ENCODE peak calls at places on chromosomes 5 and 9, in seven cellular contexts. R, A, X, G, F, Y and D are unnamed samples.

GRCh38 chr9:135281661-135282000 is 194.2 kb downstream of the OLFM1 start:
- DNase-seq in G (no peak), R (no peak), F (no peak), X (peak), Y (no peak), A (no peak), D (no peak)

GRCh38 chr9:19102181-19102630 is 498 bp downstream of the HAUS6 start:
- DNase-seq in A (peak), F (no peak), R (peak), G (peak), Y (peak), X (no peak), D (peak)

GRCh38 chr9:27528278-27528885 is 1.2 kb downstream of the MOB3B start:
- DNase-seq in Y (peak), R (peak), F (peak), X (no peak), A (peak), G (peak), D (no peak)

GRCh38 chr5:115343855-115344254 is 47.4 kb upstream of the CCDC112 start:
- DNase-seq in G (no peak), A (no peak), X (no peak), R (peak), F (no peak), Y (peak), D (peak)

GRCh38 chr9:128124873-128125574 is 2.5 kb downstream of the PTGES2 start:
- DNase-seq in X (peak), R (peak), Y (no peak), F (peak), A (peak), G (no peak), D (peak)

GRCh38 chr5:178984145-178985072 is 10.7 kb downstream of the GRM6 start:
- DNase-seq in R (no peak), Y (no peak), F (no peak), X (no peak), G (no peak), A (no peak), D (no peak)

GRCh38 chr9:19967567-19968459 is 179.0 kb upstream of the SLC24A2 start:
- DNase-seq in A (peak), F (no peak), X (no peak), Y (no peak), G (no peak), R (peak), D (no peak)

GRCh38 chr5:3531320-3531986 is 64.2 kb upstream of the IRX1 start:
- DNase-seq in R (no peak), X (no peak), A (peak), Y (no peak), F (no peak), G (no peak), D (no peak)

GRCh38 chr5:109310315-109310714 is 99.5 kb downstream of the PJA2 start:
- DNase-seq in X (no peak), Y (no peak), R (no peak), A (no peak), F (no peak), G (no peak), D (no peak)

GRCh38 chr9:3299872-3300271 is 225.9 kb downstream of the RFX3 start:
- DNase-seq in Y (no peak), G (peak), F (no peak), A (no peak), R (no peak), X (no peak), D (no peak)

GRCh38 chr5:132825824-132826391 is 4.5 kb downstream of the SHROOM1 start:
- DNase-seq in Y (no peak), X (no peak), A (no peak), G (no peak), F (no peak), R (no peak), D (no peak)

GRCh38 chr9:7436754-7437153 is 362.8 kb downstream of the DMAC1 start:
- DNase-seq in Y (no peak), X (no peak), G (no peak), F (no peak), R (no peak), A (no peak), D (no peak)

GRCh38 chr9:15191358-15191757 is 115.7 kb downstream of the TTC39B start:
- DNase-seq in A (no peak), X (no peak), G (no peak), R (no peak), Y (no peak), F (no peak), D (no peak)

GRCh38 chr5:167642779-167643517 is 648.5 kb upstream of the WWC1 start:
- DNase-seq in R (peak), F (no peak), X (no peak), Y (peak), G (no peak), A (no peak), D (peak)

GRCh38 chr9:4762108-4762888 is 21.3 kb upstream of the AK3 start:
- DNase-seq in R (peak), A (peak), G (peak), X (peak), Y (peak), F (peak), D (peak)

GRCh38 chr5:91272858-91273257 is 110.3 kb downstream of the ARRDC3 start:
- DNase-seq in A (no peak), Y (no peak), X (no peak), G (peak), R (peak), F (no peak), D (peak)

GRCh38 chr5:42993516-42994284 is 46.4 kb downstream of the ANXA2R start:
- DNase-seq in G (no peak), Y (peak), F (no peak), A (no peak), X (no peak), R (no peak), D (no peak)

GRCh38 chr9:123089040-123089439 is 55.6 kb downstream of the GPR21 start:
- DNase-seq in G (no peak), Y (no peak), A (no peak), F (no peak), R (no peak), X (no peak), D (no peak)

GRCh38 chr5:66814146-66814991 is 218.2 kb downstream of the MAST4 start:
- DNase-seq in Y (peak), R (peak), X (peak), F (peak), A (peak), G (peak), D (peak)

GRCh38 chr9:120412425-120412951 is 167.5 kb downstream of the CDK5RAP2 start:
- DNase-seq in R (peak), A (peak), X (no peak), F (no peak), Y (peak), G (no peak), D (no peak)

GRCh38 chr9:130483281-130483949 is 38.7 kb downstream of the ASS1 start:
- DNase-seq in R (no peak), F (no peak), X (peak), Y (no peak), G (no peak), A (peak), D (no peak)

GRCh38 chr5:178211095-178212048 is 7.0 kb downstream of the HNRNPAB start:
- DNase-seq in R (no peak), A (no peak), F (no peak), Y (no peak), X (no peak), G (no peak), D (no peak)

GRCh38 chr5:8057764-8058163 is 188.8 kb downstream of the MTRR start:
- DNase-seq in Y (peak), G (no peak), A (no peak), X (no peak), R (peak), F (no peak), D (peak)

GRCh38 chr5:1007221-1007680 is 1.4 kb upstream of the NKD2 start:
- DNase-seq in R (no peak), G (peak), X (no peak), F (no peak), Y (no peak), A (peak), D (no peak)

GRCh38 chr5:143086851-143087637 is 316.4 kb downstream of the NR3C1 start:
- DNase-seq in G (no peak), R (peak), F (no peak), A (no peak), Y (peak), X (no peak), D (peak)

GRCh38 chr5:132083065-132083678 is 9.6 kb downstream of the CSF2 start:
- DNase-seq in R (no peak), F (no peak), A (no peak), X (no peak), Y (no peak), G (no peak), D (no peak)

GRCh38 chr5:87300744-87301143 is 33.1 kb downstream of the RASA1 start:
- DNase-seq in R (peak), G (no peak), F (no peak), X (no peak), A (no peak), Y (peak), D (peak)

GRCh38 chr9:105735366-105735765 is 41.0 kb downstream of the TMEM38B start:
- DNase-seq in G (no peak), A (no peak), R (peak), Y (no peak), F (no peak), X (no peak), D (no peak)